ENCODE peak calls at places on chromosomes 4 and X, in seven cellular contexts. Q is HepG2, L is HCT116, H is H1, F is GM12878, Z is SK-N-SH, I is K562. A is an unnamed sample.

GRCh38 chr4:171582961-171583581 is 230.1 kb upstream of the GALNTL6 start:
- DNase-seq in Z (no peak), I (no peak), Q (no peak), L (no peak), H (no peak), F (no peak), A (no peak)

GRCh38 chrX:125205084-125205917 is 114.4 kb upstream of the TEX13C start:
- DNase-seq in H (no peak), L (no peak), Q (no peak), I (peak), Z (peak), F (no peak), A (peak)

GRCh38 chr4:5142726-5143125 is 91.4 kb downstream of the STK32B start:
- DNase-seq in H (no peak), L (peak), I (peak), Q (peak), Z (peak), F (no peak), A (no peak)

GRCh38 chr4:182653596-182653995 is 263.6 kb downstream of the DCTD start:
- DNase-seq in Q (no peak), Z (no peak), F (no peak), I (no peak), H (no peak), L (no peak), A (no peak)

GRCh38 chrX:119654112-119654531 is 38.8 kb downstream of the SEPTIN6 start:
- DNase-seq in H (no peak), Z (peak), F (no peak), L (no peak), I (no peak), Q (no peak), A (no peak)

GRCh38 chr4:38663021-38663800 is 788 bp upstream of the KLF3 start:
- DNase-seq in H (no peak), F (no peak), I (peak), Q (no peak), Z (no peak), L (no peak), A (no peak)

GRCh38 chr4:98950925-98951324 is 22.0 kb upstream of the EIF4E start:
- DNase-seq in Q (no peak), I (peak), Z (no peak), F (no peak), H (no peak), L (no peak), A (no peak)

GRCh38 chrX:27622883-27623282 is 32.7 kb downstream of the DCAF8L2 start:
- DNase-seq in F (no peak), I (no peak), Z (no peak), Q (no peak), L (no peak), H (no peak), A (no peak)

GRCh38 chr4:86895692-86896488 is 3.7 kb upstream of the C4orf36 start:
- DNase-seq in H (no peak), I (peak), F (no peak), Z (peak), Q (peak), L (peak), A (no peak)

GRCh38 chr4:149964001-149964400 is 114.2 kb upstream of the DCLK2 start:
- DNase-seq in F (no peak), Z (no peak), L (no peak), I (no peak), H (no peak), Q (no peak), A (no peak)

GRCh38 chr4:60128916-60129315 is 1071.2 kb upstream of the ADGRL3 start:
- DNase-seq in H (no peak), F (no peak), I (no peak), Z (no peak), Q (no peak), L (no peak), A (no peak)

GRCh38 chr4:1310031-1310795 is 20.5 kb downstream of the MAEA start:
- DNase-seq in L (no peak), I (no peak), F (no peak), Z (no peak), H (no peak), Q (no peak), A (no peak)

GRCh38 chrX:46165411-46165810 is 379.8 kb downstream of the ZNF674 start:
- DNase-seq in I (no peak), H (no peak), Q (no peak), Z (no peak), L (no peak), F (no peak), A (no peak)

GRCh38 chr4:155966661-155967060 is 13.0 kb upstream of the CTSO start:
- DNase-seq in Q (no peak), I (no peak), F (no peak), Z (no peak), H (no peak), L (no peak), A (no peak)

GRCh38 chr4:6546091-6546490 is 28.9 kb upstream of the MAN2B2 start:
- DNase-seq in F (no peak), Q (no peak), Z (no peak), H (no peak), L (no peak), I (no peak), A (no peak)

GRCh38 chr4:2256781-2257191 is 5.1 kb downstream of the MXD4 start:
- DNase-seq in H (no peak), I (no peak), Z (peak), L (no peak), Q (no peak), F (no peak), A (no peak)

GRCh38 chrX:40152706-40153334 is 55.1 kb upstream of the BCOR start:
- DNase-seq in I (no peak), H (no peak), Q (no peak), Z (peak), L (no peak), F (no peak), A (peak)

GRCh38 chr4:84673475-84674230 is 90.7 kb downstream of the CDS1 start:
- DNase-seq in Q (no peak), H (no peak), Z (no peak), F (no peak), L (peak), I (no peak), A (no peak)

GRCh38 chr4:184647391-184648101 is 1.7 kb downstream of the CASP3 start:
- DNase-seq in I (no peak), L (no peak), F (no peak), Z (no peak), H (no peak), Q (no peak), A (no peak)

GRCh38 chr4:184648220-184649025 is 824 bp downstream of the CASP3 start:
- DNase-seq in I (peak), Q (peak), F (no peak), H (no peak), Z (peak), L (no peak), A (no peak)

GRCh38 chr4:184645904-184646610 is 3.2 kb downstream of the CASP3 start:
- DNase-seq in I (no peak), Z (no peak), H (no peak), F (no peak), Q (no peak), L (no peak), A (peak)

GRCh38 chr4:184643726-184644125 is 5.5 kb downstream of the CASP3 start:
- DNase-seq in I (no peak), F (no peak), Q (no peak), H (no peak), L (no peak), Z (no peak), A (no peak)

DNA sequence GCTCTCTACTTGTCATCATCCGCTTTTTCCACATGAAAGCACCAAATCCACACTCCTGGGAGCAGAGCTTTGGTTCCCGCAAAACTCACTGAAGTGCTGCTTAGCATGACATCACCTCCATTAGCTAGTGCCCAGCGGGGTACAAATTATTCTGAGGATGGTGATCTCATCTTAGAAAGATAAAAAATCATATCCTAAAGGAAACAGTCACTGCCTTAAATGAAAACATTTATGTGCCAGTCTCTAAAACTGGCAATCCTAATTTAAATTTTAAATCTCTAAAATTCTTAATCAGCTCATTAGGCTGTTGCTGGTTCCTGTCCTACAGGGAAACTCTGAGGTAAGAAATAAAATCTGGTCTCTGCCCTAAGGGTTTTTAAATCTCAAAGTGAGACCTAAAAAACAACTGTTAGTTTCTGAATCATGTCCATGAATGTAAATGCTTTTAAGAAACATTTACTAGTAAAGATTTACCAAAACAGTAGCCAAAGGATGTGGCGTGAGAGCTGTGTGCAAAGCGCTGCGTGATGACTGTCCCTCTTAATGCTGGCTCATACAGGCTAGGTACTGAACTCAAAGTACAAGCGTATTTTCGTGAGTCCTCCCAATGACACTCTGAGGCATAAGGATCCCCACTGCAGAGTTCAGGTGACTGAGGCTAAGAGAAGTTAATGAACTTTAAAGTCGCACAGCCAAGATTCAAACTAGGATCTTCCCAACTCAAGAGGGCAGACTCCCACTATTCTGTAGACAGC is 4.5 kb downstream of the CASP3 start:
- DNase-seq in Z (no peak), F (no peak), I (no peak), H (no peak), Q (no peak), L (no peak), A (no peak)
- TF ChIP-seq JUND in Z (peak), F (no peak), I (no peak), H (peak), Q (no peak), L (no peak), A (no peak)

DNA sequence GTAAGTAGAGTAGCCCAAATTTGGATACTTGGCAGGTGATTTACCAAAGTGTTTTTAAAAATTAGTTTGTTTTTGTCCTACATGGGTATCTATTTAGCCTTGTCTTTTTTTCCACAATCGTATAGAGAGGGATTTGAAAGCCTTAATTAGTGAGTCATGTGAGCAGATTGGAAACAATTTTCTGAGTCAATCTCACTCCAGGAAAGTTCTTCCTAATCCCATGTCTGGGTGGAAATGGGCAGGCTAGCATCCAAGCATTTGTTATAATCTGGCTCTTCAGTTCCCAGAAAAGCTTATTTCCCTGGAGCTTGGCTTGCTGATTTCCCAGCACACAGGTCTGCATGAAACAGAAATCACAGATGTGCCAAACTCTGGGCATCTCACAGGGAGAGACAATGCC is 426.9 kb upstream of the BOD1L1 start:
- DNase-seq in I (no peak), L (no peak), H (no peak), F (no peak), Q (no peak), Z (no peak), A (no peak)
- TF ChIP-seq JUND in I (no peak), L (no peak), H (no peak), F (no peak), Q (no peak), Z (no peak), A (no peak)

GRCh38 chr4:80362578-80363181 is 27.1 kb downstream of the CFAP299 start:
- DNase-seq in Z (peak), F (no peak), L (peak), I (peak), H (no peak), Q (peak), A (peak)
- TF ChIP-seq JUND in Z (no peak), F (no peak), L (no peak), I (no peak), H (no peak), Q (no peak), A (no peak)

GRCh38 chrX:22097295-22097694 is 65.2 kb downstream of the PHEX start:
- DNase-seq in L (no peak), Q (no peak), I (peak), H (no peak), F (no peak), Z (no peak), A (no peak)
- TF ChIP-seq JUND in L (no peak), Q (no peak), I (no peak), H (no peak), F (no peak), Z (peak), A (no peak)

DNA sequence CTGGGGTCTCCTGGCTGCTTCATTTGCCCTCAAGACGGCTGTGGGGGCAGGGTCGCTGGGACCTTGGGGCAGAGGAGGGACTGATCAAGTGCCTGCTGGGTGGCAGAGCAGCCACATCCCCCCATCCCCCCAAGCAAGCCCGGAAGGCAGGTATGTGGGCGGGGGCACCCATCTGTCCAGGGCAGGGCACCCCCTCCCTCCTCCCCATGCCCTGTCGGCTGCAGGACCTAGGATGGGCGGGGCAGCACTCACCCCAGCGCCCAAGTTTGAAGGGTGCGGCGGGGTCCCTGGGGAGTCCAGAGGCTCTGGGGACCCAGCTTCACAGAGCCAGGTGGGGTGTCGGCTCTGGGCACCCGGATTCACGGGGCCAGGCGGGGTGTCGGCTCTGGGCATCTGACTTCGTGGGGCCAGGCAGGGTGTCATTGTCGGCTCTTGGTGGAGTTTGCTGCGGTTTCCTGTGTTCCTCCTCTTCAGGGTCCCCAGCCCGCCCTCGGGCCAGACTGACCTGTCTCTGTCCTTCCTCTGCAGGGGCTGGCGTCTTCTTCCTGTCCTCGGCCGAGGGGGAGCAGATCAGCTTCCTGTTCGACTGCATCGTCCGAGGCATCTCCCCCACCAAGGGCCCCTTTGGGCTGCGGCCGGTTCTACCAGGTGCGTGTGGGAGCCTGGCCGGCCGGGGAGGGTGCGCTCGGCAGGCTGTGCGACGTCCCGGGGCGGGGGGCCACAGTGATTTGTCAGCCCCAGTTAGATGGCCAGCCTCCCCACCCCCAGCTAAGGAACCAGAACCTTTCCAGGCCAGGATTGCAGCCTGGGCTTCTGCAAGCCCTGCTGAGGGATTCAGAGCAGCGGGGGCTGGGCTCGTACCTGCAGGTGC is 22.1 kb downstream of the DOK7 start:
- DNase-seq in Z (no peak), F (no peak), I (no peak), Q (no peak), H (no peak), L (no peak), A (no peak)
- TF ChIP-seq JUND in Z (no peak), F (no peak), I (no peak), Q (no peak), H (no peak), L (no peak), A (no peak)

DNA sequence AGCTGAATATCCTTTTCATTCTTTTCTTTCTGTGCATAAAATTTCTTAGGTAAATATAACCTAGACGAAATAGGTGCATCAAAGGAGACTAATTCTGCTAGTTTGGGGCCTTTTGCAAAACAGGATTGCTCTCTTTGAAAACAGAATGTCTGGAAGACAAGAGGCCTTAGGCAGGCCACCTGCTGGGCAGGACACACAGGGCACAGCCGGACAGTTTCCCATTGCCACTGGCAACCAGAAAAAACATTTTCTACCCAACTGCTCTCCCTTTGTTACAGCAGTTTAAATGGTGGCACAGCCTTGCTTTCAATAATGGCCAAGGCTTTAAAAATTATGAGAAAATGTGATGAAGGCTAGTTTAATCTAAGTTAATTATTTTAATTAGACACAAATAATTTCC is 600.5 kb downstream of the SPRY1 start:
- DNase-seq in I (no peak), Z (no peak), Q (peak), H (no peak), F (no peak), L (peak), A (peak)
- TF ChIP-seq JUND in I (no peak), Z (no peak), Q (no peak), H (no peak), F (no peak), L (no peak), A (no peak)

GRCh38 chr4:137253949-137254348 is 278.3 kb downstream of the PCDH18 start:
- DNase-seq in H (no peak), F (no peak), I (no peak), Q (no peak), Z (no peak), L (no peak), A (no peak)
- TF ChIP-seq JUND in H (no peak), F (no peak), I (no peak), Q (no peak), Z (no peak), L (no peak), A (no peak)

GRCh38 chrX:123835661-123836371 is 24.0 kb upstream of the XIAP start:
- DNase-seq in I (no peak), H (no peak), F (no peak), Z (no peak), L (peak), Q (no peak), A (no peak)

GRCh38 chrX:123830309-123830708 is 29.5 kb upstream of the XIAP start:
- DNase-seq in L (no peak), Z (no peak), I (no peak), H (no peak), F (peak), Q (peak), A (no peak)

GRCh38 chrX:123834116-123834515 is 25.7 kb upstream of the XIAP start:
- DNase-seq in I (no peak), Z (no peak), H (no peak), F (no peak), Q (no peak), L (no peak), A (no peak)

GRCh38 chrX:123833387-123833786 is 26.5 kb upstream of the XIAP start:
- DNase-seq in H (peak), I (peak), F (peak), L (peak), Z (peak), Q (peak), A (peak)
- TF ChIP-seq JUND in H (no peak), I (no peak), F (no peak), L (no peak), Z (no peak), Q (no peak), A (no peak)